ENCODE peak calls at places on chromosomes 16 and 17, in four cellular contexts. One of them, this sample, is unnamed.

GRCh38 chr17:72381597-72382397 is 261.0 kb downstream of the SOX9 start:
- DNase-seq in K562: no peak
- DNase-seq in SK-N-SH: peak
- DNase-seq in H1: peak
- DNase-seq in this sample: peak

GRCh38 chr17:64216030-64216384 is 47.1 kb downstream of the TEX2 start:
- DNase-seq in K562: no peak
- DNase-seq in H1: no peak
- DNase-seq in SK-N-SH: no peak
- DNase-seq in this sample: no peak

GRCh38 chr17:67461228-67461780 is 84.2 kb downstream of the PITPNC1 start:
- DNase-seq in SK-N-SH: no peak
- DNase-seq in H1: no peak
- DNase-seq in K562: no peak
- DNase-seq in this sample: no peak

GRCh38 chr17:9981344-9981915 is 76.4 kb upstream of the RCVRN start:
- DNase-seq in H1: no peak
- DNase-seq in K562: no peak
- DNase-seq in SK-N-SH: no peak
- DNase-seq in this sample: no peak

GRCh38 chr16:11131706-11132105 is 124.3 kb downstream of the SOCS1 start:
- DNase-seq in K562: no peak
- DNase-seq in H1: no peak
- DNase-seq in SK-N-SH: peak
- DNase-seq in this sample: no peak

GRCh38 chr17:58960068-58960467 is 146.6 kb downstream of the TRIM37 start:
- DNase-seq in H1: no peak
- DNase-seq in K562: peak
- DNase-seq in SK-N-SH: no peak
- DNase-seq in this sample: no peak

GRCh38 chr17:42422958-42423712 is at the start of gene CAVIN1:
- DNase-seq in H1: peak
- DNase-seq in K562: peak
- DNase-seq in SK-N-SH: peak
- DNase-seq in this sample: peak

GRCh38 chr17:5413682-5414081 is 5.8 kb downstream of the NUP88 start:
- DNase-seq in SK-N-SH: no peak
- DNase-seq in K562: no peak
- DNase-seq in H1: no peak
- DNase-seq in this sample: no peak

DNA sequence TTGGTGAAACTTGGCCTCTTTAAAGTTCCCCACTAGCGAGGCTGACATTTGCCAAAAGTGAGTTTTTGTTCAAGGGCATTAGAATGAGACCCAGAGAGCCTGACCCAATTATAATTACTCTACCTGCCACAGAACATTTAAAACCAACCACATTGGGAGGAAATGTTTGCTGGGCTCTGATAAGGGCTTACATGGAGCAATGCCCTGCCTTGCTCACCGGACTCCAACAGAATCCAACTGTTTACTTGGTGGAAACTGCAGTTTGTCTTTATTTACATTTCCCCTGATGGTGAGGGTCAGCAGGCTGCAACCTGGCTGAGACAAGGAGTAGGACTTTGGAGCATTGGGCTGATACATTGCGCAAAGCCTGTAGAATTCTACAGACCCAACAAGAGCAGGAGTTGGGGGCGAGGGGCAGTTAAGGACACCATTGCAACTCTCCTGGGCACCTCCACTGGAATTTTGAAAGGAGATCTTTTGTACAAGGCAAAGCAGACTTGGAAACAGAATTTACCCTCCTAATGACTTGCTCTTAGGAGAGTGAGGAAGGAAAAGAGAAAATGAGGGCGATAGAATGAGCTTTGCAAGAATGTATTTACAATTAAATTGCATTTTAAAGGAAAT is 368.6 kb downstream of the SHISA9 start:
- DNase-seq in K562: no peak
- DNase-seq in H1: no peak
- DNase-seq in SK-N-SH: no peak
- DNase-seq in this sample: no peak
- TF ChIP-seq TEAD4 in K562: no peak
- TF ChIP-seq TEAD4 in H1: no peak
- TF ChIP-seq TEAD4 in SK-N-SH: no peak
- TF ChIP-seq TEAD4 in this sample: no peak

DNA sequence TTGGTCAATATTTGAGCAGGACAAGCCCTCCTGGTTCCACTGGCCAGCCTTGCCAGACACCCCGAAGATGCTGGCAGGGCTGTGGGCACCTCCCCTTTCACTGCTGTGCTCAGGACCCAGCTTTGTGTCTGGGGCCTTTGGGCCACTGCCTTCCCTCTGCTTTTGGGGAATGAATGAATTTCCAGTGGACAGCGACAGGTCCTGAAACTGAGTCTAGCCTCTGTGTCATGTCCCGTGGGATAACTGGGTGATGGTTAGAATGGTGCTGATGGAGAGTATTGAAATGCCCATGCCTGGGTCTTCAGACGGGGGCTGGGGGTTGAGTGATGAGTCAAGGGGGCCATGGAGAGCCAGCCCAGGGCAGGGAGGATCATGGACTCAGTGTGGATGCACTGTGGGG is 135.8 kb downstream of the FOXL1 start:
- DNase-seq in SK-N-SH: no peak
- DNase-seq in K562: no peak
- DNase-seq in H1: no peak
- DNase-seq in this sample: no peak
- TF ChIP-seq TEAD4 in SK-N-SH: no peak
- TF ChIP-seq TEAD4 in K562: no peak
- TF ChIP-seq TEAD4 in H1: no peak
- TF ChIP-seq TEAD4 in this sample: no peak

GRCh38 chr16:21646721-21647561 is 5.5 kb downstream of the IGSF6 start:
- DNase-seq in H1: no peak
- DNase-seq in K562: no peak
- DNase-seq in SK-N-SH: no peak
- DNase-seq in this sample: no peak
- TF ChIP-seq TEAD4 in H1: no peak
- TF ChIP-seq TEAD4 in K562: no peak
- TF ChIP-seq TEAD4 in SK-N-SH: no peak
- TF ChIP-seq TEAD4 in this sample: no peak

GRCh38 chr17:56699186-56699895 is 105.8 kb downstream of the NOG start:
- DNase-seq in SK-N-SH: peak
- DNase-seq in H1: peak
- DNase-seq in K562: no peak
- DNase-seq in this sample: peak
- TF ChIP-seq TEAD4 in SK-N-SH: peak
- TF ChIP-seq TEAD4 in H1: peak
- TF ChIP-seq TEAD4 in K562: no peak
- TF ChIP-seq TEAD4 in this sample: no peak

DNA sequence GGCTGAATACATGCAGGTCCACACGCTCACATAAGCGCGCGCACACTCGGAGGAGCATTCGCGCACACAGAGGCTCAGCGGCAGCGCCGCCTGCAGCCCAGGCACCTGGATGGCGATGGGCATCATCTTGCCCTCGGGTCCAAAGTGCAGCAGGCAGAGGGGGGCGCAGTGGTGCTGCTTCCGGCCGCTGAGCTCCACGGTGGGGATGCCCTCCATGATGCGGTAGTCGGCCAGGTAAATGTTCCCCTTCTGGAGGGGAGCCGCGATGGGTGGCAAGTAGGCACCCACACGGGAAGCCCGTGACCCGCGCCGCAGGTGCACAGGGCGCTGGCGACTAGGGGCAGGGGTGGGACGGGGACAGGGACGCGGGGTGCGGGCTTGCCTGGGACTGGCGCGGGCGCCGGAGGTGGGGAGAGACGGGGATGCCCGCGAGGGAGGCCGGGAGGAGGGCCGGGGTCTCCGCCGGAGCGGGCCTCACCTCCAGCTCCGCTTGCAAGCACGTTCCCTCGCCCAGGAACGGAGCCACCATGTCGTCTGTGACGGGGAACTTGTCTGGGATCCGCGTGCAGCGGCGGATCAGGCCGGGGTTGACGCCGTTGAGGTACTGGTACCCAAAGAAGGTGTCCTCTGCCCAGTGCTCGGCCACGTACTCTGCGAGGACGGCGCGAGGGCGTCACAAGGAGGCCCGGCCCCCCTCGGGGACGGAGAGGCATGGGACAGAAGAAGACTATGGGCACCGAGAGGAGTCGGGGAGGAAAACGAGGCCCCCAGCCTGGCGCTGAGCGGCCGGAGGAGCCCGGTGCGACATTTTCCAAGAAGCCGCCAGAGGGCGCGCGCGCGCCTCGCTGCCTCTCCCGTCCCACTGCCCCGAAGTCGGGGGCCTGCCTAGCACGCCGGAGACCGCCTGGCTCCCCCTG is 8.0 kb downstream of the ALOX12B start:
- DNase-seq in K562: peak
- DNase-seq in H1: peak
- DNase-seq in SK-N-SH: peak
- DNase-seq in this sample: peak
- TF ChIP-seq TEAD4 in K562: no peak
- TF ChIP-seq TEAD4 in H1: no peak
- TF ChIP-seq TEAD4 in SK-N-SH: no peak
- TF ChIP-seq TEAD4 in this sample: no peak

GRCh38 chr17:44236444-44236991 is 17.0 kb upstream of the UBTF start:
- DNase-seq in K562: no peak
- DNase-seq in SK-N-SH: no peak
- DNase-seq in H1: no peak
- DNase-seq in this sample: no peak

GRCh38 chr17:44232061-44232460 is 12.6 kb upstream of the UBTF start:
- DNase-seq in SK-N-SH: no peak
- DNase-seq in H1: no peak
- DNase-seq in K562: no peak
- DNase-seq in this sample: no peak

GRCh38 chr17:44233582-44233981 is 14.1 kb upstream of the UBTF start:
- DNase-seq in SK-N-SH: no peak
- DNase-seq in H1: no peak
- DNase-seq in K562: no peak
- DNase-seq in this sample: no peak

GRCh38 chr17:44230139-44230695 is 10.7 kb upstream of the UBTF start:
- DNase-seq in H1: no peak
- DNase-seq in SK-N-SH: no peak
- DNase-seq in K562: no peak
- DNase-seq in this sample: no peak

DNA sequence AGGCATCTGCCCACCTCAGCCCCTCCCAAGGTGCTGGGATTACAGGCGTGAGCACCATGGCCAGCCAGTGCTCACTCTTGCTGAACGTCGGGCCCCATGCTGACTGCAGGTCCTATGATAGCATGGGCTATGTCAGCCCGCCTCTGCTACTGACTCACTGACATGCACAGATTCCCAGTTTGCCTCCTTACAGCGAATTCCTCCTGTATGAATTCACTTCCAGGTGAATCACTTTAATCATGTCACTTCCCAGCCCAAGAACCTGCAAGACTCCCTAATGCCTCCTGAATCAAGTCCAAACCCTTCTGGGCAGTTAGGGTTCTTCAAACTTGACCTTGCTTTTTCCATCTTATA is 16.1 kb upstream of the UBTF start:
- DNase-seq in SK-N-SH: no peak
- DNase-seq in H1: no peak
- DNase-seq in K562: no peak
- DNase-seq in this sample: no peak
- TF ChIP-seq TEAD4 in SK-N-SH: no peak
- TF ChIP-seq TEAD4 in H1: no peak
- TF ChIP-seq TEAD4 in K562: no peak
- TF ChIP-seq TEAD4 in this sample: no peak

GRCh38 chr17:17859909-17860760 is 23.3 kb upstream of the SREBF1 start:
- DNase-seq in H1: peak
- DNase-seq in K562: peak
- DNase-seq in SK-N-SH: peak
- DNase-seq in this sample: peak

GRCh38 chr17:17855334-17855725 is 18.5 kb upstream of the SREBF1 start:
- DNase-seq in SK-N-SH: no peak
- DNase-seq in K562: no peak
- DNase-seq in H1: no peak
- DNase-seq in this sample: no peak

GRCh38 chr17:17855976-17856375 is 19.2 kb upstream of the SREBF1 start:
- DNase-seq in H1: no peak
- DNase-seq in SK-N-SH: peak
- DNase-seq in K562: no peak
- DNase-seq in this sample: no peak

GRCh38 chr17:17856386-17856785 is 19.6 kb upstream of the SREBF1 start:
- DNase-seq in SK-N-SH: no peak
- DNase-seq in K562: no peak
- DNase-seq in H1: no peak
- DNase-seq in this sample: no peak

GRCh38 chr17:17857496-17857895 is 20.7 kb upstream of the SREBF1 start:
- DNase-seq in K562: no peak
- DNase-seq in H1: no peak
- DNase-seq in SK-N-SH: no peak
- DNase-seq in this sample: no peak
- TF ChIP-seq TEAD4 in K562: no peak
- TF ChIP-seq TEAD4 in H1: no peak
- TF ChIP-seq TEAD4 in SK-N-SH: no peak
- TF ChIP-seq TEAD4 in this sample: no peak

GRCh38 chr16:15993541-15993940 is 44.1 kb downstream of the ABCC1 start:
- DNase-seq in K562: no peak
- DNase-seq in SK-N-SH: no peak
- DNase-seq in H1: no peak
- DNase-seq in this sample: no peak

GRCh38 chr16:15993128-15993527 is 43.7 kb downstream of the ABCC1 start:
- DNase-seq in K562: no peak
- DNase-seq in H1: no peak
- DNase-seq in SK-N-SH: no peak
- DNase-seq in this sample: no peak

GRCh38 chr16:15993946-15994665 is 44.7 kb downstream of the ABCC1 start:
- DNase-seq in H1: no peak
- DNase-seq in K562: no peak
- DNase-seq in SK-N-SH: no peak
- DNase-seq in this sample: no peak

GRCh38 chr16:16000685-16001084 is 51.3 kb downstream of the ABCC1 start:
- DNase-seq in SK-N-SH: no peak
- DNase-seq in H1: no peak
- DNase-seq in K562: no peak
- DNase-seq in this sample: no peak

GRCh38 chr16:15996432-15997109 is 47.2 kb downstream of the ABCC1 start:
- DNase-seq in H1: no peak
- DNase-seq in SK-N-SH: peak
- DNase-seq in K562: peak
- DNase-seq in this sample: no peak
- TF ChIP-seq TEAD4 in H1: no peak
- TF ChIP-seq TEAD4 in SK-N-SH: peak
- TF ChIP-seq TEAD4 in K562: peak
- TF ChIP-seq TEAD4 in this sample: no peak

This sample was measured in WTC11.